ENCODE peak calls at places on chromosomes 13 and 19, in eight cellular contexts. One of them, this sample, is unnamed.

GRCh38 chr19:49880162-49880869 is 2.8 kb downstream of the TBC1D17 start:
- DNase-seq in HCEC 1CT: no peak
- DNase-seq in stimulated activated CD8-positive, alpha-beta memory T cell treated with anti-CD3 and anti-CD28 coated beads, Interleukin-12 subunit alpha, Interleukin-12 subunit beta, amount 100 ng/mL, for 1 hour: no peak
- DNase-seq in IMR-90: no peak
- DNase-seq in anterior cingulate cortex: no peak
- DNase-seq in neural crest cell: no peak
- DNase-seq in lower lobe of right lung: peak
- DNase-seq in CD4-positive, alpha-beta T cell: no peak
- DNase-seq in this sample: no peak

GRCh38 chr13:110581489-110582185 is 20.1 kb upstream of the RAB20 start:
- DNase-seq in IMR-90: no peak
- DNase-seq in HCEC 1CT: no peak
- DNase-seq in neural crest cell: no peak
- DNase-seq in CD4-positive, alpha-beta T cell: no peak
- DNase-seq in stimulated activated CD8-positive, alpha-beta memory T cell treated with anti-CD3 and anti-CD28 coated beads, Interleukin-12 subunit alpha, Interleukin-12 subunit beta, amount 100 ng/mL, for 1 hour: no peak
- DNase-seq in lower lobe of right lung: no peak
- DNase-seq in anterior cingulate cortex: no peak
- DNase-seq in this sample: no peak

GRCh38 chr13:47933688-47934011 is 67.4 kb downstream of the SUCLA2 start:
- DNase-seq in HCEC 1CT: peak
- DNase-seq in IMR-90: peak
- DNase-seq in anterior cingulate cortex: no peak
- DNase-seq in lower lobe of right lung: no peak
- DNase-seq in neural crest cell: no peak
- DNase-seq in CD4-positive, alpha-beta T cell: no peak
- DNase-seq in stimulated activated CD8-positive, alpha-beta memory T cell treated with anti-CD3 and anti-CD28 coated beads, Interleukin-12 subunit alpha, Interleukin-12 subunit beta, amount 100 ng/mL, for 1 hour: no peak
- DNase-seq in this sample: no peak

GRCh38 chr13:20193924-20194631 is 1.3 kb upstream of the GJB2 start:
- DNase-seq in neural crest cell: no peak
- DNase-seq in anterior cingulate cortex: no peak
- DNase-seq in CD4-positive, alpha-beta T cell: no peak
- DNase-seq in lower lobe of right lung: no peak
- DNase-seq in IMR-90: no peak
- DNase-seq in stimulated activated CD8-positive, alpha-beta memory T cell treated with anti-CD3 and anti-CD28 coated beads, Interleukin-12 subunit alpha, Interleukin-12 subunit beta, amount 100 ng/mL, for 1 hour: no peak
- DNase-seq in HCEC 1CT: no peak
- DNase-seq in this sample: no peak

GRCh38 chr19:48239582-48240141 is 16.1 kb downstream of the CARD8 start:
- DNase-seq in neural crest cell: no peak
- DNase-seq in IMR-90: peak
- DNase-seq in lower lobe of right lung: no peak
- DNase-seq in HCEC 1CT: peak
- DNase-seq in stimulated activated CD8-positive, alpha-beta memory T cell treated with anti-CD3 and anti-CD28 coated beads, Interleukin-12 subunit alpha, Interleukin-12 subunit beta, amount 100 ng/mL, for 1 hour: no peak
- DNase-seq in CD4-positive, alpha-beta T cell: no peak
- DNase-seq in anterior cingulate cortex: no peak
- DNase-seq in this sample: no peak

GRCh38 chr13:23751195-23751594 is 138.0 kb downstream of the MIPEP start:
- DNase-seq in lower lobe of right lung: no peak
- DNase-seq in CD4-positive, alpha-beta T cell: no peak
- DNase-seq in IMR-90: peak
- DNase-seq in neural crest cell: no peak
- DNase-seq in anterior cingulate cortex: no peak
- DNase-seq in HCEC 1CT: no peak
- DNase-seq in stimulated activated CD8-positive, alpha-beta memory T cell treated with anti-CD3 and anti-CD28 coated beads, Interleukin-12 subunit alpha, Interleukin-12 subunit beta, amount 100 ng/mL, for 1 hour: no peak
- DNase-seq in this sample: no peak

GRCh38 chr19:56107626-56108351 is 13.3 kb downstream of the ZNF787 start:
- DNase-seq in CD4-positive, alpha-beta T cell: no peak
- DNase-seq in anterior cingulate cortex: no peak
- DNase-seq in HCEC 1CT: no peak
- DNase-seq in IMR-90: no peak
- DNase-seq in stimulated activated CD8-positive, alpha-beta memory T cell treated with anti-CD3 and anti-CD28 coated beads, Interleukin-12 subunit alpha, Interleukin-12 subunit beta, amount 100 ng/mL, for 1 hour: no peak
- DNase-seq in lower lobe of right lung: no peak
- DNase-seq in neural crest cell: no peak
- DNase-seq in this sample: no peak

GRCh38 chr19:18809149-18809978 is 18.3 kb upstream of the COMP start:
- DNase-seq in neural crest cell: no peak
- DNase-seq in CD4-positive, alpha-beta T cell: no peak
- DNase-seq in stimulated activated CD8-positive, alpha-beta memory T cell treated with anti-CD3 and anti-CD28 coated beads, Interleukin-12 subunit alpha, Interleukin-12 subunit beta, amount 100 ng/mL, for 1 hour: no peak
- DNase-seq in HCEC 1CT: peak
- DNase-seq in lower lobe of right lung: no peak
- DNase-seq in IMR-90: peak
- DNase-seq in anterior cingulate cortex: no peak
- DNase-seq in this sample: no peak

GRCh38 chr19:50977626-50978025 is 6.1 kb downstream of the KLK7 start:
- DNase-seq in neural crest cell: no peak
- DNase-seq in lower lobe of right lung: no peak
- DNase-seq in IMR-90: no peak
- DNase-seq in HCEC 1CT: no peak
- DNase-seq in CD4-positive, alpha-beta T cell: no peak
- DNase-seq in stimulated activated CD8-positive, alpha-beta memory T cell treated with anti-CD3 and anti-CD28 coated beads, Interleukin-12 subunit alpha, Interleukin-12 subunit beta, amount 100 ng/mL, for 1 hour: no peak
- DNase-seq in anterior cingulate cortex: no peak
- DNase-seq in this sample: no peak

GRCh38 chr13:25046985-25047660 is 48.8 kb upstream of the PABPC3 start:
- DNase-seq in HCEC 1CT: no peak
- DNase-seq in neural crest cell: peak
- DNase-seq in IMR-90: peak
- DNase-seq in anterior cingulate cortex: no peak
- DNase-seq in CD4-positive, alpha-beta T cell: no peak
- DNase-seq in stimulated activated CD8-positive, alpha-beta memory T cell treated with anti-CD3 and anti-CD28 coated beads, Interleukin-12 subunit alpha, Interleukin-12 subunit beta, amount 100 ng/mL, for 1 hour: no peak
- DNase-seq in lower lobe of right lung: no peak
- DNase-seq in this sample: peak

GRCh38 chr19:49713236-49713845 is 22.4 kb downstream of the CPT1C start:
- DNase-seq in HCEC 1CT: no peak
- DNase-seq in anterior cingulate cortex: no peak
- DNase-seq in lower lobe of right lung: no peak
- DNase-seq in neural crest cell: no peak
- DNase-seq in stimulated activated CD8-positive, alpha-beta memory T cell treated with anti-CD3 and anti-CD28 coated beads, Interleukin-12 subunit alpha, Interleukin-12 subunit beta, amount 100 ng/mL, for 1 hour: no peak
- DNase-seq in IMR-90: no peak
- DNase-seq in CD4-positive, alpha-beta T cell: no peak
- DNase-seq in this sample: no peak

GRCh38 chr13:48621056-48621455 is 32.7 kb upstream of the CYSLTR2 start:
- DNase-seq in HCEC 1CT: no peak
- DNase-seq in IMR-90: no peak
- DNase-seq in lower lobe of right lung: no peak
- DNase-seq in CD4-positive, alpha-beta T cell: no peak
- DNase-seq in neural crest cell: no peak
- DNase-seq in anterior cingulate cortex: no peak
- DNase-seq in stimulated activated CD8-positive, alpha-beta memory T cell treated with anti-CD3 and anti-CD28 coated beads, Interleukin-12 subunit alpha, Interleukin-12 subunit beta, amount 100 ng/mL, for 1 hour: no peak
- DNase-seq in this sample: no peak

GRCh38 chr19:58037927-58038687 is 4.3 kb downstream of the ZSCAN1 start:
- DNase-seq in neural crest cell: no peak
- DNase-seq in IMR-90: no peak
- DNase-seq in stimulated activated CD8-positive, alpha-beta memory T cell treated with anti-CD3 and anti-CD28 coated beads, Interleukin-12 subunit alpha, Interleukin-12 subunit beta, amount 100 ng/mL, for 1 hour: no peak
- DNase-seq in CD4-positive, alpha-beta T cell: no peak
- DNase-seq in lower lobe of right lung: no peak
- DNase-seq in anterior cingulate cortex: no peak
- DNase-seq in HCEC 1CT: no peak
- DNase-seq in this sample: no peak

GRCh38 chr19:49331616-49332055 is 3.6 kb upstream of the CD37 start:
- DNase-seq in CD4-positive, alpha-beta T cell: peak
- DNase-seq in HCEC 1CT: peak
- DNase-seq in lower lobe of right lung: no peak
- DNase-seq in IMR-90: peak
- DNase-seq in stimulated activated CD8-positive, alpha-beta memory T cell treated with anti-CD3 and anti-CD28 coated beads, Interleukin-12 subunit alpha, Interleukin-12 subunit beta, amount 100 ng/mL, for 1 hour: peak
- DNase-seq in anterior cingulate cortex: peak
- DNase-seq in neural crest cell: no peak
- DNase-seq in this sample: no peak

GRCh38 chr19:28257396-28257795 is 955.6 kb downstream of the UQCRFS1 start:
- DNase-seq in stimulated activated CD8-positive, alpha-beta memory T cell treated with anti-CD3 and anti-CD28 coated beads, Interleukin-12 subunit alpha, Interleukin-12 subunit beta, amount 100 ng/mL, for 1 hour: no peak
- DNase-seq in HCEC 1CT: no peak
- DNase-seq in neural crest cell: no peak
- DNase-seq in anterior cingulate cortex: no peak
- DNase-seq in CD4-positive, alpha-beta T cell: no peak
- DNase-seq in lower lobe of right lung: no peak
- DNase-seq in IMR-90: no peak
- DNase-seq in this sample: no peak

GRCh38 chr19:53311044-53311443 is 22.5 kb upstream of the ZNF845 start:
- DNase-seq in anterior cingulate cortex: no peak
- DNase-seq in HCEC 1CT: no peak
- DNase-seq in neural crest cell: no peak
- DNase-seq in stimulated activated CD8-positive, alpha-beta memory T cell treated with anti-CD3 and anti-CD28 coated beads, Interleukin-12 subunit alpha, Interleukin-12 subunit beta, amount 100 ng/mL, for 1 hour: no peak
- DNase-seq in CD4-positive, alpha-beta T cell: no peak
- DNase-seq in IMR-90: no peak
- DNase-seq in lower lobe of right lung: no peak
- DNase-seq in this sample: no peak

GRCh38 chr13:79659161-79659560 is 178.2 kb downstream of the NDFIP2 start:
- DNase-seq in anterior cingulate cortex: no peak
- DNase-seq in lower lobe of right lung: no peak
- DNase-seq in HCEC 1CT: peak
- DNase-seq in CD4-positive, alpha-beta T cell: no peak
- DNase-seq in IMR-90: no peak
- DNase-seq in stimulated activated CD8-positive, alpha-beta memory T cell treated with anti-CD3 and anti-CD28 coated beads, Interleukin-12 subunit alpha, Interleukin-12 subunit beta, amount 100 ng/mL, for 1 hour: no peak
- DNase-seq in neural crest cell: peak
- DNase-seq in this sample: peak

GRCh38 chr13:100694722-100695644 is 20.4 kb upstream of the TMTC4 start:
- DNase-seq in CD4-positive, alpha-beta T cell: no peak
- DNase-seq in IMR-90: peak
- DNase-seq in stimulated activated CD8-positive, alpha-beta memory T cell treated with anti-CD3 and anti-CD28 coated beads, Interleukin-12 subunit alpha, Interleukin-12 subunit beta, amount 100 ng/mL, for 1 hour: no peak
- DNase-seq in anterior cingulate cortex: no peak
- DNase-seq in lower lobe of right lung: no peak
- DNase-seq in HCEC 1CT: peak
- DNase-seq in neural crest cell: peak
- DNase-seq in this sample: peak

GRCh38 chr19:3397266-3398022 is 31.1 kb downstream of the NFIC start:
- DNase-seq in CD4-positive, alpha-beta T cell: no peak
- DNase-seq in lower lobe of right lung: peak
- DNase-seq in anterior cingulate cortex: no peak
- DNase-seq in IMR-90: no peak
- DNase-seq in neural crest cell: peak
- DNase-seq in HCEC 1CT: no peak
- DNase-seq in stimulated activated CD8-positive, alpha-beta memory T cell treated with anti-CD3 and anti-CD28 coated beads, Interleukin-12 subunit alpha, Interleukin-12 subunit beta, amount 100 ng/mL, for 1 hour: no peak
- DNase-seq in this sample: no peak

GRCh38 chr19:4369109-4369887 is 25.9 kb downstream of the MPND start:
- DNase-seq in IMR-90: no peak
- DNase-seq in lower lobe of right lung: peak
- DNase-seq in HCEC 1CT: no peak
- DNase-seq in CD4-positive, alpha-beta T cell: peak
- DNase-seq in anterior cingulate cortex: no peak
- DNase-seq in stimulated activated CD8-positive, alpha-beta memory T cell treated with anti-CD3 and anti-CD28 coated beads, Interleukin-12 subunit alpha, Interleukin-12 subunit beta, amount 100 ng/mL, for 1 hour: peak
- DNase-seq in neural crest cell: no peak
- DNase-seq in this sample: no peak

GRCh38 chr13:101339202-101339601 is 77.1 kb downstream of the NALCN start:
- DNase-seq in neural crest cell: no peak
- DNase-seq in stimulated activated CD8-positive, alpha-beta memory T cell treated with anti-CD3 and anti-CD28 coated beads, Interleukin-12 subunit alpha, Interleukin-12 subunit beta, amount 100 ng/mL, for 1 hour: no peak
- DNase-seq in lower lobe of right lung: no peak
- DNase-seq in anterior cingulate cortex: no peak
- DNase-seq in IMR-90: no peak
- DNase-seq in CD4-positive, alpha-beta T cell: no peak
- DNase-seq in HCEC 1CT: no peak
- DNase-seq in this sample: no peak

GRCh38 chr19:30360378-30361106 is 11.6 kb upstream of the ZNF536 start:
- DNase-seq in anterior cingulate cortex: no peak
- DNase-seq in lower lobe of right lung: no peak
- DNase-seq in HCEC 1CT: no peak
- DNase-seq in CD4-positive, alpha-beta T cell: no peak
- DNase-seq in IMR-90: no peak
- DNase-seq in neural crest cell: no peak
- DNase-seq in stimulated activated CD8-positive, alpha-beta memory T cell treated with anti-CD3 and anti-CD28 coated beads, Interleukin-12 subunit alpha, Interleukin-12 subunit beta, amount 100 ng/mL, for 1 hour: no peak
- DNase-seq in this sample: no peak

GRCh38 chr19:54029930-54030490 is 33.7 kb downstream of the VSTM1 start:
- DNase-seq in HCEC 1CT: peak
- DNase-seq in neural crest cell: peak
- DNase-seq in lower lobe of right lung: peak
- DNase-seq in CD4-positive, alpha-beta T cell: peak
- DNase-seq in IMR-90: peak
- DNase-seq in stimulated activated CD8-positive, alpha-beta memory T cell treated with anti-CD3 and anti-CD28 coated beads, Interleukin-12 subunit alpha, Interleukin-12 subunit beta, amount 100 ng/mL, for 1 hour: peak
- DNase-seq in anterior cingulate cortex: peak
- DNase-seq in this sample: peak

GRCh38 chr19:35086455-35086854 is 29.2 kb upstream of the FXYD3 start:
- DNase-seq in neural crest cell: no peak
- DNase-seq in lower lobe of right lung: no peak
- DNase-seq in HCEC 1CT: no peak
- DNase-seq in IMR-90: no peak
- DNase-seq in anterior cingulate cortex: no peak
- DNase-seq in CD4-positive, alpha-beta T cell: no peak
- DNase-seq in stimulated activated CD8-positive, alpha-beta memory T cell treated with anti-CD3 and anti-CD28 coated beads, Interleukin-12 subunit alpha, Interleukin-12 subunit beta, amount 100 ng/mL, for 1 hour: no peak
- DNase-seq in this sample: no peak

GRCh38 chr13:108733141-108733540 is 103.7 kb downstream of the MYO16 start:
- DNase-seq in anterior cingulate cortex: no peak
- DNase-seq in CD4-positive, alpha-beta T cell: no peak
- DNase-seq in IMR-90: no peak
- DNase-seq in lower lobe of right lung: no peak
- DNase-seq in HCEC 1CT: no peak
- DNase-seq in neural crest cell: no peak
- DNase-seq in stimulated activated CD8-positive, alpha-beta memory T cell treated with anti-CD3 and anti-CD28 coated beads, Interleukin-12 subunit alpha, Interleukin-12 subunit beta, amount 100 ng/mL, for 1 hour: no peak
- DNase-seq in this sample: no peak

GRCh38 chr13:30308548-30308947 is 1.2 kb upstream of the KATNAL1 start:
- DNase-seq in anterior cingulate cortex: no peak
- DNase-seq in CD4-positive, alpha-beta T cell: no peak
- DNase-seq in stimulated activated CD8-positive, alpha-beta memory T cell treated with anti-CD3 and anti-CD28 coated beads, Interleukin-12 subunit alpha, Interleukin-12 subunit beta, amount 100 ng/mL, for 1 hour: no peak
- DNase-seq in lower lobe of right lung: no peak
- DNase-seq in HCEC 1CT: no peak
- DNase-seq in IMR-90: peak
- DNase-seq in neural crest cell: no peak
- DNase-seq in this sample: no peak

GRCh38 chr13:79481685-79482052 is 714 bp downstream of the NDFIP2 start:
- DNase-seq in anterior cingulate cortex: no peak
- DNase-seq in HCEC 1CT: no peak
- DNase-seq in IMR-90: no peak
- DNase-seq in lower lobe of right lung: no peak
- DNase-seq in CD4-positive, alpha-beta T cell: peak
- DNase-seq in neural crest cell: no peak
- DNase-seq in stimulated activated CD8-positive, alpha-beta memory T cell treated with anti-CD3 and anti-CD28 coated beads, Interleukin-12 subunit alpha, Interleukin-12 subunit beta, amount 100 ng/mL, for 1 hour: no peak
- DNase-seq in this sample: no peak

GRCh38 chr13:111122056-111122455 is 6.9 kb downstream of the ARHGEF7 start:
- DNase-seq in neural crest cell: no peak
- DNase-seq in IMR-90: peak
- DNase-seq in CD4-positive, alpha-beta T cell: no peak
- DNase-seq in anterior cingulate cortex: no peak
- DNase-seq in lower lobe of right lung: no peak
- DNase-seq in HCEC 1CT: no peak
- DNase-seq in stimulated activated CD8-positive, alpha-beta memory T cell treated with anti-CD3 and anti-CD28 coated beads, Interleukin-12 subunit alpha, Interleukin-12 subunit beta, amount 100 ng/mL, for 1 hour: no peak
- DNase-seq in this sample: no peak

GRCh38 chr19:34171539-34171876 is 796 bp upstream of the LSM14A start:
- DNase-seq in neural crest cell: peak
- DNase-seq in stimulated activated CD8-positive, alpha-beta memory T cell treated with anti-CD3 and anti-CD28 coated beads, Interleukin-12 subunit alpha, Interleukin-12 subunit beta, amount 100 ng/mL, for 1 hour: no peak
- DNase-seq in HCEC 1CT: peak
- DNase-seq in lower lobe of right lung: no peak
- DNase-seq in anterior cingulate cortex: no peak
- DNase-seq in CD4-positive, alpha-beta T cell: no peak
- DNase-seq in IMR-90: peak
- DNase-seq in this sample: no peak

GRCh38 chr19:40614595-40615411 is 13.6 kb downstream of the LTBP4 start:
- DNase-seq in lower lobe of right lung: peak
- DNase-seq in stimulated activated CD8-positive, alpha-beta memory T cell treated with anti-CD3 and anti-CD28 coated beads, Interleukin-12 subunit alpha, Interleukin-12 subunit beta, amount 100 ng/mL, for 1 hour: peak
- DNase-seq in CD4-positive, alpha-beta T cell: peak
- DNase-seq in IMR-90: peak
- DNase-seq in anterior cingulate cortex: no peak
- DNase-seq in HCEC 1CT: peak
- DNase-seq in neural crest cell: no peak
- DNase-seq in this sample: peak

GRCh38 chr13:102793583-102794355 is 5.0 kb downstream of the POGLUT2 start:
- DNase-seq in neural crest cell: no peak
- DNase-seq in stimulated activated CD8-positive, alpha-beta memory T cell treated with anti-CD3 and anti-CD28 coated beads, Interleukin-12 subunit alpha, Interleukin-12 subunit beta, amount 100 ng/mL, for 1 hour: no peak
- DNase-seq in lower lobe of right lung: no peak
- DNase-seq in HCEC 1CT: no peak
- DNase-seq in IMR-90: no peak
- DNase-seq in anterior cingulate cortex: no peak
- DNase-seq in CD4-positive, alpha-beta T cell: no peak
- DNase-seq in this sample: no peak

GRCh38 chr19:45515807-45516401 is 8.6 kb downstream of the VASP start:
- DNase-seq in HCEC 1CT: no peak
- DNase-seq in lower lobe of right lung: peak
- DNase-seq in neural crest cell: no peak
- DNase-seq in stimulated activated CD8-positive, alpha-beta memory T cell treated with anti-CD3 and anti-CD28 coated beads, Interleukin-12 subunit alpha, Interleukin-12 subunit beta, amount 100 ng/mL, for 1 hour: no peak
- DNase-seq in CD4-positive, alpha-beta T cell: no peak
- DNase-seq in anterior cingulate cortex: no peak
- DNase-seq in IMR-90: no peak
- DNase-seq in this sample: no peak

GRCh38 chr19:30227661-30228112 is 144.5 kb upstream of the ZNF536 start:
- DNase-seq in CD4-positive, alpha-beta T cell: no peak
- DNase-seq in neural crest cell: peak
- DNase-seq in anterior cingulate cortex: no peak
- DNase-seq in stimulated activated CD8-positive, alpha-beta memory T cell treated with anti-CD3 and anti-CD28 coated beads, Interleukin-12 subunit alpha, Interleukin-12 subunit beta, amount 100 ng/mL, for 1 hour: no peak
- DNase-seq in IMR-90: peak
- DNase-seq in HCEC 1CT: peak
- DNase-seq in lower lobe of right lung: peak
- DNase-seq in this sample: peak

GRCh38 chr13:33099860-33100259 is 83.6 kb downstream of the KL start:
- DNase-seq in anterior cingulate cortex: no peak
- DNase-seq in CD4-positive, alpha-beta T cell: no peak
- DNase-seq in neural crest cell: no peak
- DNase-seq in IMR-90: no peak
- DNase-seq in HCEC 1CT: no peak
- DNase-seq in stimulated activated CD8-positive, alpha-beta memory T cell treated with anti-CD3 and anti-CD28 coated beads, Interleukin-12 subunit alpha, Interleukin-12 subunit beta, amount 100 ng/mL, for 1 hour: no peak
- DNase-seq in lower lobe of right lung: no peak
- DNase-seq in this sample: no peak

This sample was measured in neuronal stem cell.